ENCODE peak calls at places on chromosomes 6 and 20, in four cellular contexts. S, P, J and G are unnamed samples.

GRCh38 chr20:48725589-48725991 is 102.2 kb downstream of the PREX1 start:
- DNase-seq in S (no peak), P (no peak), J (peak; percentile 75), G (no peak)

GRCh38 chr6:36320475-36320874 is 16.2 kb downstream of the BNIP5 start:
- DNase-seq in S (no peak), P (no peak), J (no peak), G (no peak)

GRCh38 chr6:120077489-120077888 is 727.9 kb upstream of the MAN1A1 start:
- DNase-seq in S (peak; percentile 56), P (no peak), J (no peak), G (no peak)

GRCh38 chr6:3247255-3248146 is 11.2 kb upstream of the PSMG4 start:
- DNase-seq in S (peak; percentile 78), P (no peak), J (no peak), G (no peak)

GRCh38 chr20:47733892-47734291 is 51.4 kb downstream of the SULF2 start:
- DNase-seq in S (no peak), P (no peak), J (no peak), G (no peak)

GRCh38 chr6:146359123-146359522 is 184.5 kb upstream of the RAB32 start:
- DNase-seq in S (no peak), P (no peak), J (no peak), G (no peak)

GRCh38 chr6:41741625-41742490 is 5.3 kb downstream of the PGC start:
- DNase-seq in S (no peak), P (no peak), J (no peak), G (no peak)

GRCh38 chr6:134035823-134036296 is 16.6 kb downstream of the SLC2A12 start:
- DNase-seq in S (no peak), P (no peak), J (no peak), G (no peak)

GRCh38 chr6:13811627-13812358 is 2.6 kb downstream of the MCUR1 start:
- DNase-seq in S (no peak), P (no peak), J (no peak), G (no peak)

GRCh38 chr20:57896017-57896416 is 186.2 kb upstream of the PMEPA1 start:
- DNase-seq in S (no peak), P (no peak), J (no peak), G (no peak)

GRCh38 chr6:17280138-17280537 is 1.0 kb upstream of the RBM24 start:
- DNase-seq in S (no peak), P (no peak), J (no peak), G (no peak)